ENCODE peak calls at places on chromosomes 16 and 17, in four cellular contexts. J is heart left ventricle, F is tibial nerve, O is IMR-90. D is an unnamed sample.

GRCh38 chr16:81201267-81201666 is 37.2 kb upstream of the BCO1 start:
- DNase-seq in F (no peak), O (peak; percentile 10), J (no peak), D (no peak)

GRCh38 chr17:44604149-44605115 is 47.1 kb downstream of the FZD2 start:
- DNase-seq in J (no peak), O (no peak), F (no peak), D (no peak)

GRCh38 chr16:15545544-15545943 is 97.4 kb downstream of the MARF1 start:
- DNase-seq in O (no peak), F (no peak), J (no peak), D (no peak)

GRCh38 chr16:11082108-11082859 is 137.9 kb downstream of the CLEC16A start:
- DNase-seq in J (no peak), F (no peak), O (no peak), D (no peak)

GRCh38 chr17:78903101-78903779 is at the start of gene CEP295NL:
- DNase-seq in F (no peak), O (peak; percentile 63), J (no peak), D (no peak)

GRCh38 chr17:60971515-60972369 is 294.1 kb downstream of the BCAS3 start:
- DNase-seq in O (peak; percentile 80), F (no peak), J (no peak), D (peak; percentile 59)

GRCh38 chr16:88326611-88327485 is 55.9 kb upstream of the ZNF469 start:
- DNase-seq in F (no peak), O (no peak), J (peak; percentile 42), D (no peak)

GRCh38 chr16:25176136-25176535 is 40.6 kb upstream of the AQP8 start:
- DNase-seq in O (no peak), J (no peak), F (no peak), D (no peak)

GRCh38 chr17:2177235-2177811 is 122.4 kb downstream of the HIC1 start:
- DNase-seq in O (peak; percentile 83), J (no peak), F (no peak), D (no peak)

GRCh38 chr16:75761111-75761510 is 34.8 kb upstream of the CPHXL start:
- DNase-seq in J (no peak), O (peak; percentile 11), F (no peak), D (no peak)

GRCh38 chr17:45132569-45133463 is 501 bp upstream of the PLCD3 start:
- DNase-seq in O (peak; percentile 70), F (peak; percentile 74), J (peak; percentile 91), D (peak; percentile 87)

GRCh38 chr16:53672461-53672860 is 31.2 kb downstream of the RPGRIP1L start:
- DNase-seq in O (no peak), F (no peak), J (no peak), D (no peak)

GRCh38 chr16:7742626-7743025 is 410.0 kb downstream of the RBFOX1 start:
- DNase-seq in J (no peak), F (no peak), O (no peak), D (no peak)
- TF ChIP-seq POLR2A in J (no peak), F (no peak), O (no peak), D (no peak)

DNA sequence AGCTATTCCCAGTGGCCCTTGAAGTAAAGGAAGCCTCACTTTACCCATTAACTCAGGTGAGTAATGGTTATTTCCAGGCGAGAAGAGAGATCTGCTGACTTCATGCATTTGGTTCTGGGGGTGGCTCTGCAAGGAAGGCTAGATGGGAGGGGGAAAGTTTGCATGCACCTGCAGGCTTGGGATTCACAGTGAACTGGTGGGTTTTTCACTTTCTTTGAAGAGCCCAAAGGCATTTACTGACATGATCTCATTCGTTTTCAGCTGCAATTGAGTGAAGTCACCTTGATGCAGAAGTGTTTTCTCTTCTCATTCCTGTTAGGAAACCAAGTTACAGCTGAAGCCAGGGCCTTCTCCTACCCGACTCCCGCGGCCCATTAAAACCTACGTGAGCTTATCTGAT is 131.0 kb upstream of the N4BP1 start:
- DNase-seq in J (no peak), F (no peak), O (no peak), D (no peak)
- TF ChIP-seq POLR2A in J (no peak), F (no peak), O (no peak), D (no peak)

DNA sequence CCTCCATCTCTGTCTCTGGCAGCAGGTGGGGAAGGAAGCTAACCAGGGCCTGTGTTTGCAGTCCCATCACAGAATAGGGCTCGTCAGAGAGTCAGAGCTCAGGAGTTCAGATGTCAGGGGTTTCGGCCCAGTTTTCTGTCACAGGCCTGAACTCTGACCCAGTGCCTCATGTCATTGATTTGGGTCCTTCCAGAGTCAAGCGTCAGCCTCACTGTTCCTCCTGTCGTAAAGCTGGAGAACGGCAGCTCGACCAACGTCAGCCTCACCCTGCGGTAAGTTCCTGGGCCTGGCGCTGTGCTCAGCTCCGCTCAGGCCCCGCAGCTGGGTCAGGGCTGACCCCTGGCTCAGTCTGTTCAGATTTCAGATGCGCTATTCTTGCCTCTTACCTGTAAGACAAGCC is 10.7 kb downstream of the CTNS start:
- DNase-seq in J (no peak), O (no peak), F (no peak), D (no peak)
- TF ChIP-seq POLR2A in J (no peak), O (no peak), F (no peak), D (no peak)

GRCh38 chr16:8184854-8185253 is 405.5 kb downstream of the TMEM114 start:
- DNase-seq in O (no peak), F (no peak), J (no peak), D (no peak)

GRCh38 chr16:8187782-8188372 is 402.4 kb downstream of the TMEM114 start:
- DNase-seq in F (no peak), J (no peak), O (no peak), D (no peak)

GRCh38 chr16:8183186-8184099 is 406.9 kb downstream of the TMEM114 start:
- DNase-seq in J (no peak), F (no peak), O (no peak), D (no peak)

GRCh38 chr16:8178271-8178670 is 412.0 kb downstream of the TMEM114 start:
- DNase-seq in J (no peak), O (no peak), F (no peak), D (no peak)

GRCh38 chr16:8182761-8183160 is 407.6 kb downstream of the TMEM114 start:
- DNase-seq in J (no peak), O (no peak), F (no peak), D (peak; percentile 68)
- TF ChIP-seq POLR2A in J (no peak), O (no peak), F (no peak), D (no peak)

GRCh38 chr16:68300736-68301459 is 9.8 kb downstream of the SLC7A6OS start:
- DNase-seq in F (no peak), O (no peak), J (no peak), D (no peak)

GRCh38 chr16:68298312-68298711 is 12.4 kb downstream of the SLC7A6OS start:
- DNase-seq in O (no peak), F (no peak), J (no peak), D (no peak)

GRCh38 chr16:68298907-68299515 is 11.7 kb downstream of the SLC7A6OS start:
- DNase-seq in J (no peak), F (peak; percentile 38), O (peak; percentile 77), D (no peak)

GRCh38 chr16:68297908-68298307 is 12.8 kb downstream of the SLC7A6OS start:
- DNase-seq in F (no peak), O (peak; percentile 11), J (no peak), D (no peak)

DNA sequence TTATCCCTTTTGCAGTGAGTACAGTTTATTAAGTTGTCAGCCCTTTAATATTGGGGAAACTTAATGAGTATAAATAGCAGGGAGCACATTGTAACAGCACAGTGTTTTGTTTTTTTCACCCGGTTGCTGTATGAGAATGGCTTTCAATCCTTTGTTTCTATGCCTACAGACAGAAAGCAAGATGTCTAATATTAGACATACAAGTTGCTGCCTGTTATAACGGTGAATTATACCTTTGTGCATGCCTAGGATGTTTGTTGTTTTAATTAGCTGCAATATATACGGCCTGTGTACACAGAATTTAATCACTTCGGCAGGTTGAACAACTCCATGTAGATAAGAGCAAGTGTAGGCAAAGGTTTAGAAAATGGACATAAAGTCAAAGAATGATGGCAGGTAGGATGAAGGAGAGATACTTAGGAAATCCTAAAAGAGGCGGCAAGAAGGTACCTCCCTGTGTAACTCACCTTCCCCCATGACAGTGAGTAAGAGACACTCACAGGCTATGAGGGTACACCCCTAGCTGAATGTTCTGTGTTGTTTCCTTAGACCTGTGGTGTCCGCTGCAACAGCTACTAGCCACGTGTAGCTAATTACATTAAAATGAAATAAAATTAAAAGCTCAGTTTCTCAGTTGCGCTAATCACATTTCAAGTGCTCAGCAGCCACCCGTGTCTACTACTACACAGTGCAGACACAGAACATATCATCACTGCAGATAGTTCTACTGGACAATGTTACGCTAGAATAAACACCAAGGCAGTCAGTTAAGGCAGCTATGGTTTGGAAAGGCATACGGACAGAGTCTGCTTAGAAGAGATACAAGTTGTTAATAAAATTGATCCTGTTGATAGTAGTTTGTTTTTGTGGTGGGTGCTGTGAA is 10.9 kb downstream of the SLC7A6OS start:
- DNase-seq in J (no peak), O (no peak), F (no peak), D (no peak)
- TF ChIP-seq POLR2A in J (no peak), O (no peak), F (no peak), D (no peak)

GRCh38 chr16:2212362-2213324 is 2.0 kb upstream of the BRICD5 start:
- DNase-seq in O (no peak), F (no peak), J (no peak), D (no peak)

GRCh38 chr16:2211923-2212347 is 1.3 kb upstream of the BRICD5 start:
- DNase-seq in F (no peak), O (no peak), J (no peak), D (no peak)

GRCh38 chr16:2216330-2216729 is 1.7 kb upstream of the PGP start:
- DNase-seq in J (no peak), O (no peak), F (no peak), D (no peak)

GRCh38 chr16:2214721-2214970 is at the start of gene PGP:
- DNase-seq in O (no peak), J (no peak), F (no peak), D (no peak)

DNA sequence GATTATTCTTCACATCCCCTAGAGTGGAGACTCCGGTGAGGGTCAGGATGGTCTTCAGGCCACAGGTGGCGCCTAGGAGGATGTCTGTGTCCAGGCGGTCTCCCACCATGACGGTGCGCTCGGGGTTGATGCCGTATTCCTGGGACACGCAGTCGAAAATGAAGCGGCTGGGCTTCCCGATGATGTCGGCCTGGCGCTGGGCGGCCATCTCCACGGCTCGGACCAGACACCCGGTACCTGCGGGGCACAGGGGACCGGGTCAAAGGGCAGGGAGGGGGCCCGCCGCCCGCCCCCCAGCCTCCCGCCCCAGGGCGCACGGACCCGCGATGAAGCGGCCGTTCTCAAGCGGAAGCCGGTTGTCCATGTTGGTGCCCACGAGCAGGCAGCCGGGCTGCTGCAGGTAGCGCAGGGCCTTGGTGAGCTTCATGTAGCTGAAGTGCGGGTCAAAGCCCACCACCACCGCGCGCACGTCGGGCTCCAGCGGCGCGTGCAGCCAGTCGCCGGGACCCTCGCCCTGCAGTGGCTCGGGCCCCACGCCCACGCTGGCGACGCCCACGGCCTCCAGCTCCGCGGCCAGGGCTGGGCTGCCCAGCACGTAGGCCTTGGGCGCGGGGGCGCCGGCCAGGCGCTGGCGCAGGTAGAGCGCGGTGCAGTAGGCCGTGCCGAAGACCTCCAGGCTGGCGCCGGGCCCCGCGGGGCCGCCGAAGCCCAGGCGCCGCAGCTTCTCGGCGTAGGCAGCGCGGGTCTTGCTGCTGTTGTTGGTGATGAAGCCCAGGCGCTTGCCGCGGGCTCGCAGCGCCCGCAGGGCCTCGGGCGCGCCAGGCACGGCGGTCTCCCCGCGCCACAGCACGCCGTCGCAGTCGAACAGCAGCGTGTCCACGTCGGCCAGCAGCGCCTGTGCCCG is 571 bp downstream of the PGP start:
- DNase-seq in F (no peak), O (no peak), J (no peak), D (peak; percentile 68)
- TF ChIP-seq POLR2A in F (no peak), O (no peak), J (no peak), D (no peak)

D was measured in erythroblast.